ENCODE peak calls at places on chromosome X, in ten cellular contexts. U is mesenchymal stem cell; M is cardiac muscle cell; N is pancreas; A is heart right ventricle; T is CD8-positive, alpha-beta memory T cell; L is tibial artery; K is heart left ventricle; H is uterus; E is astrocyte. Y is an unnamed sample. For H3K4me1, the result is how much of the 10 kb centered on the place peaks cover.

GRCh38 chrX:84047339-84047738 is 140.7 kb downstream of the RPS6KA6 start:
- DNase-seq in M (no peak), E (no peak), L (no peak), N (no peak), A (no peak), K (no peak), H (no peak), U (no peak), T (no peak), Y (no peak)

GRCh38 chrX:109485470-109486340 is 3.8 kb upstream of the GUCY2F start:
- DNase-seq in L (peak), M (peak), H (peak), K (peak), U (peak), A (peak), N (peak), E (peak), T (peak), Y (peak)

GRCh38 chrX:10633722-10634121 is 13.3 kb upstream of the MID1 start:
- DNase-seq in K (no peak), T (no peak), H (peak), N (no peak), L (no peak), A (peak), U (peak), M (peak), E (peak), Y (no peak)

GRCh38 chrX:135463937-135464336 is 42.2 kb downstream of the SMIM10L2A start:
- DNase-seq in A (no peak), N (no peak), T (no peak), H (no peak), U (peak), L (no peak), M (peak), E (no peak), K (no peak), Y (no peak)

GRCh38 chrX:47483310-47484268 is 567 bp upstream of the ZNF41 start:
- DNase-seq in M (peak), H (peak), K (peak), A (peak), U (peak), L (no peak), T (no peak), E (peak), N (no peak), Y (peak)

GRCh38 chrX:155028192-155028591 is 1.5 kb downstream of the FUNDC2 start:
- DNase-seq in T (no peak), U (no peak), L (no peak), K (no peak), E (no peak), M (no peak), H (no peak), N (no peak), A (no peak), Y (no peak)

GRCh38 chrX:38882894-38883620 is 81.8 kb downstream of the MID1IP1 start:
- DNase-seq in K (no peak), L (no peak), H (no peak), U (peak), M (peak), A (no peak), E (peak), N (no peak), T (no peak), Y (no peak)

GRCh38 chrX:49627030-49627777 is 28.4 kb downstream of the GAGE1 start:
- DNase-seq in H (no peak), U (no peak), T (peak), N (no peak), K (peak), M (peak), E (no peak), A (peak), L (no peak), Y (no peak)

GRCh38 chrX:24838624-24839023 is 144.9 kb downstream of the POLA1 start:
- DNase-seq in K (no peak), N (no peak), L (no peak), T (peak), H (no peak), U (peak), M (peak), E (peak), A (peak), Y (no peak)

GRCh38 chrX:39445336-39445735 is 644.1 kb downstream of the MID1IP1 start:
- DNase-seq in N (no peak), T (no peak), E (no peak), M (peak), U (no peak), K (no peak), L (no peak), A (no peak), H (no peak), Y (peak)

GRCh38 chrX:10086683-10087082 is 70.1 kb upstream of the CLCN4 start:
- DNase-seq in E (no peak), T (no peak), A (peak), M (no peak), K (peak), U (no peak), L (no peak), H (no peak), N (no peak), Y (no peak)

GRCh38 chrX:100410083-100410590 is at the start of gene PCDH19:
- DNase-seq in T (no peak), E (peak), L (no peak), H (peak), A (peak), K (peak), U (peak), M (peak), N (peak), Y (peak)

GRCh38 chrX:44568196-44568595 is 25.5 kb upstream of the FUNDC1 start:
- DNase-seq in T (no peak), L (no peak), E (no peak), U (no peak), K (no peak), A (no peak), H (no peak), M (peak), N (no peak), Y (no peak)

GRCh38 chrX:20514358-20514757 is 247.6 kb upstream of the RPS6KA3 start:
- DNase-seq in T (no peak), K (no peak), N (no peak), L (no peak), U (peak), M (peak), A (no peak), E (peak), H (no peak), Y (no peak)

GRCh38 chrX:20519077-20519617 is 252.4 kb upstream of the RPS6KA3 start:
- DNase-seq in L (no peak), K (no peak), M (no peak), N (no peak), T (no peak), E (no peak), A (no peak), H (no peak), U (no peak), Y (no peak)

GRCh38 chrX:20519826-20520225 is 253.1 kb upstream of the RPS6KA3 start:
- DNase-seq in A (no peak), T (no peak), H (no peak), L (no peak), E (no peak), K (no peak), M (peak), U (no peak), N (no peak), Y (no peak)

GRCh38 chrX:20515841-20516461 is 249.2 kb upstream of the RPS6KA3 start:
- DNase-seq in U (peak), L (no peak), H (no peak), M (peak), K (no peak), T (no peak), N (no peak), E (peak), A (no peak), Y (no peak)

DNA sequence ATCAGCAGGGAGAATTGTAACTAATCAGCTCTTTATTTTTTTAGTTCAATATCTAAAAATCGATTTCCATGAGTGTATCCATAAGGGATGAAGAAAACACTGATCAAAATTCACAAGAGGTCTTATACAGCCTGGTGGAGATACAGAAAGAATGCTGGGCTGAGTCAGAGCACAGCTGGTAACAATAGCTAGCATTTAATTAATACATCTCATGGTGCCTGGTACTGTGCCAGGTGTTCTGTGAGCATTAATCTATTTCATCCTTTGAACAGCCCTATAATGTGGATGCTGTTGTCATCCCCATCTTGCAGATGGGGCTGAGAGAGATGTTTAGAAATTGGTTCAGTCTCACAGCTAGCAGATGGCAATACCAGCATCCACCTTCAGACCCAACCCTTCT is 250.9 kb upstream of the RPS6KA3 start:
- DNase-seq in U (no peak), T (no peak), L (no peak), K (no peak), E (peak), M (peak), A (no peak), H (no peak), N (no peak), Y (no peak)
- H3K4me1 ChIP-seq in U (under half), T (under half), L (under half), K (under half), E (under half), M (under half), A (under half), H (under half), N (under half), Y (under half)

GRCh38 chrX:132634521-132634920 is 145.7 kb upstream of the MBNL3 start:
- DNase-seq in E (no peak), A (no peak), L (no peak), N (no peak), K (no peak), U (no peak), T (no peak), M (no peak), H (no peak), Y (no peak)
- H3K27ac ChIP-seq in E (no peak), A (no peak), L (no peak), N (no peak), K (no peak), U (no peak), T (no peak), M (no peak), H (no peak), Y (no peak)

GRCh38 chrX:107678957-107679740 is 50.8 kb downstream of the PRPS1 start:
- DNase-seq in H (peak), T (peak), N (no peak), K (peak), U (peak), E (peak), L (peak), M (peak), A (peak), Y (peak)
- H3K4me1 ChIP-seq in H (under half), T (half or more), N (under half), K (half or more), U (under half), E (under half), L (half or more), M (under half), A (half or more), Y (under half)

GRCh38 chrX:19555236-19555635 is 39.9 kb upstream of the MAP3K15 start:
- DNase-seq in M (no peak), E (no peak), K (no peak), L (no peak), A (no peak), U (no peak), H (no peak), N (no peak), T (no peak), Y (no peak)
- H3K27ac ChIP-seq in M (no peak), E (peak), K (no peak), L (no peak), A (no peak), U (no peak), H (no peak), N (no peak), T (no peak), Y (no peak)

DNA sequence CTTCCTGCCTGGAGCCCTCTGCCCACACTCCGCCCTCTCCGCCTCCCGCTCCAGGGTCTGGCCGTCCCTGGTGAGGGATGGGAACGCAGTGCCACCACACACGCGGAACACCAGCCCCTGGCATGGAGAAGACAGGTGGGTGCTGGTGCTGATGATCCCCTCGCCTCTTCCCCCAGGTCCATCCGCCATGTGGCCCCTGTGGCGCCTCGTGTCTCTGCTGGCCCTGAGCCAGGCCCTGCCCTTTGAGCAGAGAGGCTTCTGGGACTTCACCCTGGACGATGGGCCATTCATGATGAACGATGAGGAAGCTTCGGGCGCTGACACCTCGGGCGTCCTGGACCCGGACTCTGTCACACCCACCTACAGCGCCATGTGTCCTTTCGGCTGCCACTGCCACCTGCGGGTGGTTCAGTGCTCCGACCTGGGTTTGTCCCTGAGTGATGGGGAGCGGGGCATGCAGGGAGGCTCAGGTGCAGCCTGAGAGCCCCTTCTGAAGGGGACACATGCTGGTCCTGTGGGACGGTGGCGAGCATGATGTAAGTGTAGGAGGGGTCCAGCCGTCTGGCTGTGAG is 9.8 kb downstream of the BGN start:
- DNase-seq in K (no peak), H (no peak), E (no peak), T (no peak), A (no peak), M (no peak), N (no peak), L (no peak), U (no peak), Y (no peak)
- H3K4me1 ChIP-seq in K (under half), H (under half), E (under half), T (under half), A (under half), M (under half), N (under half), L (under half), U (under half), Y (under half)

GRCh38 chrX:118347131-118347530 is 1.2 kb downstream of the WDR44 start:
- DNase-seq in K (no peak), A (no peak), T (no peak), E (peak), L (no peak), H (no peak), N (no peak), M (peak), U (peak), Y (no peak)
- H3K27ac ChIP-seq in K (peak), A (no peak), T (peak), E (peak), L (peak), H (peak), N (no peak), M (peak), U (peak), Y (peak)

Y was measured in transverse colon.